ENCODE peak calls at places on chromosomes 1 and 21, in seven cellular contexts. E is GM23338, D is MM.1S, X is neural progenitor cell, J is HCT116, I is hepatocyte, S is PC-3. N is an unnamed sample.

GRCh38 chr1:155210304-155210703 is 1.8 kb downstream of the MTX1 start:
- DNase-seq in J (no peak), X (no peak), D (no peak), E (no peak), I (no peak), S (no peak), N (no peak)

GRCh38 chr1:6025269-6026094 is 20.2 kb upstream of the KCNAB2 start:
- DNase-seq in S (no peak), I (no peak), J (no peak), E (no peak), X (no peak), D (peak), N (no peak)

GRCh38 chr1:109901106-109901505 is 9.5 kb upstream of the CSF1 start:
- DNase-seq in E (no peak), X (no peak), I (no peak), J (no peak), D (no peak), S (no peak), N (no peak)

GRCh38 chr1:49298304-49298703 is 521.6 kb upstream of the BEND5 start:
- DNase-seq in D (no peak), S (peak), X (no peak), J (no peak), E (peak), I (no peak), N (no peak)

GRCh38 chr1:53733447-53733931 is 5.5 kb downstream of the GLIS1 start:
- DNase-seq in E (no peak), S (no peak), X (no peak), J (no peak), I (no peak), D (no peak), N (no peak)

GRCh38 chr1:39396671-39397070 is 94.8 kb upstream of the BMP8A start:
- DNase-seq in S (no peak), E (no peak), I (no peak), X (no peak), J (no peak), D (no peak), N (no peak)

GRCh38 chr1:233905416-233906051 is 1.1 kb downstream of the SLC35F3 start:
- DNase-seq in S (peak), E (peak), X (peak), J (no peak), D (no peak), I (no peak), N (no peak)

GRCh38 chr1:46401514-46401913 is 7.4 kb downstream of the FAAH start:
- DNase-seq in D (no peak), J (no peak), E (no peak), X (no peak), S (no peak), I (no peak), N (no peak)

GRCh38 chr1:180470031-180470430 is 32.3 kb downstream of the ACBD6 start:
- DNase-seq in S (no peak), I (no peak), X (no peak), D (no peak), E (no peak), J (no peak), N (no peak)

GRCh38 chr1:76425843-76426145 is 351.2 kb downstream of the ST6GALNAC3 start:
- DNase-seq in X (no peak), D (no peak), J (no peak), E (no peak), I (no peak), S (peak), N (no peak)

GRCh38 chr21:38498057-38498833 is at the start of gene ERG:
- DNase-seq in X (no peak), E (no peak), D (no peak), J (no peak), I (no peak), S (no peak), N (no peak)

GRCh38 chr1:100188617-100189016 is 10.6 kb upstream of the LRRC39 start:
- DNase-seq in I (no peak), J (no peak), X (no peak), E (no peak), S (no peak), D (peak), N (peak)

GRCh38 chr21:34073749-34074282 is 438 bp downstream of the MRPS6 start:
- DNase-seq in S (peak), E (peak), J (no peak), I (peak), X (peak), D (peak), N (peak)

GRCh38 chr21:32520885-32521735 is 64.2 kb downstream of the TCP10L start:
- DNase-seq in X (no peak), J (no peak), S (peak), I (peak), D (no peak), E (no peak), N (peak)

GRCh38 chr1:67695963-67696362 is 11.0 kb downstream of the GADD45A start:
- DNase-seq in D (no peak), X (no peak), S (no peak), I (no peak), E (no peak), J (no peak), N (no peak)

GRCh38 chr1:7383671-7384070 is 387.4 kb upstream of the VAMP3 start:
- DNase-seq in S (no peak), D (no peak), X (no peak), E (no peak), J (no peak), I (no peak), N (no peak)

GRCh38 chr1:25820247-25821111 is 725 bp downstream of the MTFR1L start:
- DNase-seq in I (peak), X (peak), J (no peak), E (peak), D (peak), S (peak), N (peak)

GRCh38 chr21:27555996-27556395 is 589.1 kb upstream of the ADAMTS5 start:
- DNase-seq in J (no peak), I (no peak), X (no peak), D (no peak), S (no peak), E (no peak), N (no peak)

GRCh38 chr1:201790261-201790660 is 38.7 kb upstream of the IPO9 start:
- DNase-seq in X (no peak), J (no peak), E (no peak), I (no peak), S (peak), D (no peak), N (no peak)

GRCh38 chr1:6343506-6344405 is 49.8 kb downstream of the ACOT7 start:
- DNase-seq in S (peak), X (peak), D (peak), E (peak), I (peak), J (peak), N (peak)

GRCh38 chr1:91685994-91686393 is 185.3 kb downstream of the CDC7 start:
- DNase-seq in D (no peak), S (peak), X (no peak), I (no peak), J (no peak), E (no peak), N (no peak)

GRCh38 chr1:50279622-50280320 is 143.5 kb downstream of the DMRTA2 start:
- DNase-seq in D (no peak), J (no peak), X (peak), E (peak), I (peak), S (peak), N (no peak)

GRCh38 chr1:226181996-226182714 is 4.4 kb downstream of the ACBD3 start:
- DNase-seq in J (peak), I (peak), E (peak), D (no peak), X (peak), S (peak), N (peak)

GRCh38 chr1:233394860-233395717 is 67.6 kb downstream of the MAP3K21 start:
- DNase-seq in J (peak), X (peak), I (peak), S (peak), D (peak), E (peak), N (peak)

GRCh38 chr1:25817840-25818501 is 1.8 kb upstream of the MTFR1L start:
- DNase-seq in X (no peak), E (peak), J (no peak), D (no peak), S (peak), I (peak), N (peak)

GRCh38 chr21:16055012-16055411 is 325.2 kb downstream of the USP25 start:
- DNase-seq in E (no peak), S (no peak), D (no peak), X (no peak), J (no peak), I (no peak), N (no peak)

GRCh38 chr1:184048841-184049240 is 2.7 kb upstream of the TSEN15 start:
- DNase-seq in S (no peak), D (no peak), I (no peak), X (no peak), J (no peak), E (no peak), N (no peak)
- TF ChIP-seq EZH2phosphoT487 in S (no peak), D (no peak), I (no peak), X (no peak), J (no peak), E (no peak), N (no peak)

GRCh38 chr1:27656157-27656893 is 15.7 kb downstream of the IFI6 start:
- DNase-seq in S (peak), I (no peak), E (peak), X (peak), J (no peak), D (no peak), N (no peak)
- TF ChIP-seq EZH2phosphoT487 in S (no peak), I (no peak), E (no peak), X (no peak), J (no peak), D (no peak), N (no peak)

GRCh38 chr21:36735201-36735515 is 36.2 kb downstream of the SIM2 start:
- DNase-seq in X (no peak), S (no peak), D (no peak), J (no peak), I (no peak), E (no peak), N (no peak)
- TF ChIP-seq EZH2phosphoT487 in X (no peak), S (no peak), D (no peak), J (no peak), I (no peak), E (no peak), N (no peak)

GRCh38 chr1:32684167-32684811 is 18.3 kb downstream of the SYNC start:
- DNase-seq in E (no peak), I (peak), J (no peak), X (no peak), D (no peak), S (no peak), N (no peak)

GRCh38 chr1:32686387-32686786 is 16.2 kb downstream of the SYNC start:
- DNase-seq in J (no peak), D (no peak), I (no peak), S (no peak), X (no peak), E (no peak), N (no peak)

GRCh38 chr1:32683397-32683796 is 19.2 kb downstream of the SYNC start:
- DNase-seq in E (no peak), S (no peak), X (no peak), D (no peak), J (no peak), I (no peak), N (no peak)

GRCh38 chr1:32681999-32682398 is 20.6 kb downstream of the SYNC start:
- DNase-seq in E (no peak), D (no peak), J (no peak), I (no peak), X (no peak), S (no peak), N (no peak)

GRCh38 chr1:32685498-32685897 is 17.1 kb downstream of the SYNC start:
- DNase-seq in S (no peak), D (no peak), E (no peak), X (no peak), J (no peak), I (no peak), N (no peak)
- TF ChIP-seq EZH2phosphoT487 in S (no peak), D (no peak), E (no peak), X (no peak), J (no peak), I (no peak), N (no peak)

GRCh38 chr1:113219828-113220227 is 146.8 kb downstream of the LRIG2 start:
- DNase-seq in S (no peak), I (no peak), X (no peak), E (no peak), J (no peak), D (no peak), N (no peak)

GRCh38 chr1:113223040-113223439 is 150.0 kb downstream of the LRIG2 start:
- DNase-seq in E (no peak), S (no peak), D (no peak), I (no peak), J (no peak), X (no peak), N (no peak)

GRCh38 chr1:113217447-113218208 is 144.6 kb downstream of the LRIG2 start:
- DNase-seq in X (no peak), I (peak), S (no peak), J (no peak), E (no peak), D (no peak), N (peak)

GRCh38 chr1:113216664-113217063 is 143.7 kb downstream of the LRIG2 start:
- DNase-seq in I (no peak), E (no peak), J (no peak), S (no peak), X (no peak), D (no peak), N (no peak)

GRCh38 chr1:113219377-113219776 is 146.4 kb downstream of the LRIG2 start:
- DNase-seq in S (peak), E (peak), J (no peak), I (no peak), D (no peak), X (peak), N (peak)
- TF ChIP-seq EZH2phosphoT487 in S (no peak), E (no peak), J (no peak), I (no peak), D (no peak), X (no peak), N (no peak)

GRCh38 chr1:167808104-167808503 is 86.3 kb downstream of the MPZL1 start:
- DNase-seq in E (no peak), S (no peak), D (no peak), X (no peak), J (no peak), I (no peak), N (no peak)
- TF ChIP-seq EZH2phosphoT487 in E (no peak), S (no peak), D (no peak), X (no peak), J (no peak), I (no peak), N (no peak)